ENCODE peak calls at places on chromosome 19, in six cellular contexts. One of them, this sample, is unnamed.

GRCh38 chr19:4639531-4640246 is 373 bp downstream of the TNFAIP8L1 start:
- DNase-seq in neuronal stem cell: no peak
- DNase-seq in H9: no peak
- DNase-seq in H1: no peak
- DNase-seq in trophoblast cell: peak; percentile 23
- DNase-seq in IMR-90: no peak
- DNase-seq in this sample: no peak

GRCh38 chr19:43784251-43784980 is 3.6 kb upstream of the KCNN4 start:
- DNase-seq in trophoblast cell: peak; percentile 81
- DNase-seq in IMR-90: peak; percentile 85
- DNase-seq in H1: no peak
- DNase-seq in neuronal stem cell: no peak
- DNase-seq in H9: peak; percentile 50
- DNase-seq in this sample: peak; percentile 88

GRCh38 chr19:23799321-23799720 is 40.6 kb upstream of the ZNF681 start:
- DNase-seq in trophoblast cell: no peak
- DNase-seq in H9: no peak
- DNase-seq in H1: no peak
- DNase-seq in neuronal stem cell: no peak
- DNase-seq in IMR-90: no peak
- DNase-seq in this sample: no peak

GRCh38 chr19:49502866-49503581 is 6.8 kb downstream of the RPS11 start:
- DNase-seq in H9: peak; percentile 46
- DNase-seq in H1: no peak
- DNase-seq in trophoblast cell: peak; percentile 76
- DNase-seq in neuronal stem cell: no peak
- DNase-seq in IMR-90: peak; percentile 81
- DNase-seq in this sample: peak; percentile 79

GRCh38 chr19:1097810-1098176 is 2.6 kb upstream of the POLR2E start:
- DNase-seq in IMR-90: no peak
- DNase-seq in H9: no peak
- DNase-seq in H1: no peak
- DNase-seq in neuronal stem cell: no peak
- DNase-seq in trophoblast cell: peak; percentile 65
- DNase-seq in this sample: peak; percentile 74

GRCh38 chr19:13692096-13692495 is 72.2 kb upstream of the MRI1 start:
- DNase-seq in IMR-90: peak; percentile 60
- DNase-seq in H9: no peak
- DNase-seq in H1: no peak
- DNase-seq in trophoblast cell: no peak
- DNase-seq in neuronal stem cell: no peak
- DNase-seq in this sample: no peak

GRCh38 chr19:2455481-2456300 is 1.1 kb downstream of the LMNB2 start:
- DNase-seq in neuronal stem cell: no peak
- DNase-seq in H9: no peak
- DNase-seq in IMR-90: no peak
- DNase-seq in H1: no peak
- DNase-seq in trophoblast cell: no peak
- DNase-seq in this sample: peak; percentile 46

GRCh38 chr19:55310498-55310897 is 14.6 kb downstream of the TMEM150B start:
- DNase-seq in neuronal stem cell: no peak
- DNase-seq in trophoblast cell: no peak
- DNase-seq in H1: no peak
- DNase-seq in IMR-90: no peak
- DNase-seq in H9: no peak
- DNase-seq in this sample: no peak

GRCh38 chr19:1069009-1069779 is 2.2 kb downstream of the ARHGAP45 start:
- DNase-seq in IMR-90: no peak
- DNase-seq in trophoblast cell: peak; percentile 36
- DNase-seq in neuronal stem cell: no peak
- DNase-seq in H1: no peak
- DNase-seq in H9: no peak
- DNase-seq in this sample: no peak

GRCh38 chr19:35931874-35932202 is 4.3 kb upstream of the LRFN3 start:
- DNase-seq in trophoblast cell: no peak
- DNase-seq in IMR-90: no peak
- DNase-seq in H1: no peak
- DNase-seq in H9: no peak
- DNase-seq in neuronal stem cell: no peak
- DNase-seq in this sample: no peak

GRCh38 chr19:5292843-5293606 is 47.6 kb downstream of the PTPRS start:
- DNase-seq in IMR-90: peak; percentile 65
- DNase-seq in H9: peak; percentile 86
- DNase-seq in trophoblast cell: peak; percentile 50
- DNase-seq in neuronal stem cell: peak; percentile 80
- DNase-seq in H1: peak; percentile 51
- DNase-seq in this sample: peak; percentile 75

GRCh38 chr19:47190167-47190727 is 40.8 kb downstream of the BBC3 start:
- DNase-seq in neuronal stem cell: no peak
- DNase-seq in H9: no peak
- DNase-seq in H1: no peak
- DNase-seq in trophoblast cell: no peak
- DNase-seq in IMR-90: peak; percentile 71
- DNase-seq in this sample: peak; percentile 82

GRCh38 chr19:1089891-1090290 is 5.3 kb downstream of the POLR2E start:
- DNase-seq in trophoblast cell: no peak
- DNase-seq in IMR-90: no peak
- DNase-seq in neuronal stem cell: no peak
- DNase-seq in H9: no peak
- DNase-seq in H1: no peak
- DNase-seq in this sample: no peak

GRCh38 chr19:48907671-48908070 is 7.6 kb downstream of the NUCB1 start:
- DNase-seq in neuronal stem cell: no peak
- DNase-seq in trophoblast cell: peak; percentile 80
- DNase-seq in H9: no peak
- DNase-seq in IMR-90: no peak
- DNase-seq in H1: no peak
- DNase-seq in this sample: no peak

GRCh38 chr19:35843676-35844481 is 8.4 kb downstream of the NPHS1 start:
- DNase-seq in trophoblast cell: no peak
- DNase-seq in neuronal stem cell: no peak
- DNase-seq in H1: no peak
- DNase-seq in H9: peak; percentile 96
- DNase-seq in IMR-90: no peak
- DNase-seq in this sample: peak; percentile 3

GRCh38 chr19:3710265-3710812 is 2.2 kb downstream of the TJP3 start:
- DNase-seq in trophoblast cell: peak; percentile 56
- DNase-seq in H1: no peak
- DNase-seq in IMR-90: peak; percentile 43
- DNase-seq in H9: peak; percentile 63
- DNase-seq in neuronal stem cell: no peak
- DNase-seq in this sample: peak; percentile 40

GRCh38 chr19:47241919-47242644 is 11.1 kb upstream of the BBC3 start:
- DNase-seq in IMR-90: no peak
- DNase-seq in H1: no peak
- DNase-seq in H9: no peak
- DNase-seq in trophoblast cell: no peak
- DNase-seq in neuronal stem cell: no peak
- DNase-seq in this sample: peak; percentile 56

GRCh38 chr19:2770055-2771013 is 12.7 kb downstream of the SGTA start:
- DNase-seq in H1: no peak
- DNase-seq in IMR-90: peak; percentile 47
- DNase-seq in neuronal stem cell: no peak
- DNase-seq in trophoblast cell: no peak
- DNase-seq in H9: no peak
- DNase-seq in this sample: no peak

GRCh38 chr19:23718802-23719201 is 31.8 kb upstream of the ZNF675 start:
- DNase-seq in IMR-90: no peak
- DNase-seq in H9: peak; percentile 41
- DNase-seq in neuronal stem cell: no peak
- DNase-seq in trophoblast cell: no peak
- DNase-seq in H1: no peak
- DNase-seq in this sample: no peak

GRCh38 chr19:36140289-36141038 is 598 bp downstream of the CAPNS1 start:
- DNase-seq in H1: no peak
- DNase-seq in trophoblast cell: peak; percentile 96
- DNase-seq in IMR-90: peak; percentile 52
- DNase-seq in neuronal stem cell: peak; percentile 36
- DNase-seq in H9: peak; percentile 83
- DNase-seq in this sample: peak; percentile 59

GRCh38 chr19:53980553-53981407 is 10.7 kb upstream of the CACNG6 start:
- DNase-seq in neuronal stem cell: no peak
- DNase-seq in H1: no peak
- DNase-seq in H9: peak; percentile 95
- DNase-seq in IMR-90: peak; percentile 19
- DNase-seq in trophoblast cell: no peak
- DNase-seq in this sample: peak; percentile 14

GRCh38 chr19:16031872-16032200 is 44.5 kb upstream of the TPM4 start:
- DNase-seq in H9: no peak
- DNase-seq in trophoblast cell: no peak
- DNase-seq in IMR-90: no peak
- DNase-seq in H1: no peak
- DNase-seq in neuronal stem cell: no peak
- DNase-seq in this sample: no peak

GRCh38 chr19:8302357-8302691 is 5.8 kb downstream of the CD320 start:
- DNase-seq in H1: no peak
- DNase-seq in trophoblast cell: no peak
- DNase-seq in neuronal stem cell: no peak
- DNase-seq in IMR-90: no peak
- DNase-seq in H9: no peak
- DNase-seq in this sample: no peak

GRCh38 chr19:48872182-48872883 is at the start of gene PPP1R15A:
- DNase-seq in H9: peak; percentile 98
- DNase-seq in H1: peak; percentile 95
- DNase-seq in IMR-90: peak; percentile 97
- DNase-seq in neuronal stem cell: peak; percentile 98
- DNase-seq in trophoblast cell: peak; percentile 100
- DNase-seq in this sample: peak; percentile 99

GRCh38 chr19:35223084-35223790 is 5.3 kb downstream of the FAM187B start:
- DNase-seq in trophoblast cell: no peak
- DNase-seq in H1: no peak
- DNase-seq in H9: no peak
- DNase-seq in neuronal stem cell: no peak
- DNase-seq in IMR-90: no peak
- DNase-seq in this sample: no peak

GRCh38 chr19:50725218-50725931 is 2.2 kb downstream of the CLEC11A start:
- DNase-seq in IMR-90: no peak
- DNase-seq in neuronal stem cell: no peak
- DNase-seq in H1: no peak
- DNase-seq in trophoblast cell: no peak
- DNase-seq in H9: no peak
- DNase-seq in this sample: no peak

GRCh38 chr19:2084993-2085720 is 11.0 kb downstream of the MOB3A start:
- DNase-seq in trophoblast cell: peak; percentile 55
- DNase-seq in H1: no peak
- DNase-seq in H9: no peak
- DNase-seq in IMR-90: no peak
- DNase-seq in neuronal stem cell: no peak
- DNase-seq in this sample: peak; percentile 76

GRCh38 chr19:670609-671075 is 5.5 kb upstream of the FSTL3 start:
- DNase-seq in neuronal stem cell: no peak
- DNase-seq in IMR-90: no peak
- DNase-seq in trophoblast cell: peak; percentile 80
- DNase-seq in H1: no peak
- DNase-seq in H9: peak; percentile 63
- DNase-seq in this sample: no peak

GRCh38 chr19:35959040-35959967 is 23.1 kb downstream of the LRFN3 start:
- DNase-seq in H1: no peak
- DNase-seq in trophoblast cell: no peak
- DNase-seq in IMR-90: no peak
- DNase-seq in H9: peak; percentile 41
- DNase-seq in neuronal stem cell: no peak
- DNase-seq in this sample: no peak

GRCh38 chr19:8149261-8150094 is at the start of gene FBN3:
- DNase-seq in IMR-90: no peak
- DNase-seq in trophoblast cell: no peak
- DNase-seq in H9: peak; percentile 70
- DNase-seq in H1: no peak
- DNase-seq in neuronal stem cell: peak; percentile 42
- DNase-seq in this sample: no peak

GRCh38 chr19:31054430-31054829 is 294.8 kb downstream of the TSHZ3 start:
- DNase-seq in H9: peak; percentile 88
- DNase-seq in trophoblast cell: peak; percentile 37
- DNase-seq in neuronal stem cell: peak; percentile 40
- DNase-seq in IMR-90: peak; percentile 83
- DNase-seq in H1: peak; percentile 70
- DNase-seq in this sample: peak; percentile 80

GRCh38 chr19:37926255-37926654 is 19.2 kb downstream of the SIPA1L3 start:
- DNase-seq in IMR-90: no peak
- DNase-seq in H1: no peak
- DNase-seq in trophoblast cell: no peak
- DNase-seq in neuronal stem cell: no peak
- DNase-seq in H9: no peak
- DNase-seq in this sample: no peak
- H3K4me2 ChIP-seq in IMR-90: no peak overlapping the region
- H3K4me2 ChIP-seq in H1: no peak overlapping the region
- H3K4me2 ChIP-seq in trophoblast cell: no peak overlapping the region
- H3K4me2 ChIP-seq in neuronal stem cell: no peak overlapping the region
- H3K4me2 ChIP-seq in H9: no peak overlapping the region
- H3K4me2 ChIP-seq in this sample: no peak overlapping the region

DNA sequence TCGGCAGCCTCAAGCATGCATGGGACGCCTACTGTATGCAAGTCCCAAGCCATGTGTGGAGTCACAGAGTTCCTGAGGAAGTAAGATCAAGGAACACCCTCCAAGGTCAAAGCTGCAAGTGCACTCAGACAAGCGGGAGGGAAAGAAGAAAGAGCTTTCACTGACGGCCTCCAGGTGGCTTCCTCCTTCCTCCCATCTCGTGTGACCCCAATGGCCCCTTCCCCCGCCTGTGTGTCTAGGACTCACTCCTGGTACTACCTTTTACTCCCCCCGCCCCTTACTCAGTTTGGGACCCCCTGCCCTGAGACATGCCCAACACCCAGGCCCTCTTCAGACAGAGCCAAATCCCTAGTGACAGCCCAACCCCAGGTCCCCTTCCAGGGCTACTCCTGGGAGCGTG is 6.0 kb downstream of the HAUS8 start:
- DNase-seq in trophoblast cell: no peak
- DNase-seq in H9: no peak
- DNase-seq in neuronal stem cell: no peak
- DNase-seq in H1: no peak
- DNase-seq in IMR-90: no peak
- DNase-seq in this sample: no peak
- H2BK120ac ChIP-seq in trophoblast cell: no peak overlapping the region
- H2BK120ac ChIP-seq in H9: no peak overlapping the region
- H2BK120ac ChIP-seq in neuronal stem cell: no peak overlapping the region
- H2BK120ac ChIP-seq in H1: no peak overlapping the region
- H2BK120ac ChIP-seq in IMR-90: no peak overlapping the region
- H2BK120ac ChIP-seq in this sample: no peak overlapping the region

DNA sequence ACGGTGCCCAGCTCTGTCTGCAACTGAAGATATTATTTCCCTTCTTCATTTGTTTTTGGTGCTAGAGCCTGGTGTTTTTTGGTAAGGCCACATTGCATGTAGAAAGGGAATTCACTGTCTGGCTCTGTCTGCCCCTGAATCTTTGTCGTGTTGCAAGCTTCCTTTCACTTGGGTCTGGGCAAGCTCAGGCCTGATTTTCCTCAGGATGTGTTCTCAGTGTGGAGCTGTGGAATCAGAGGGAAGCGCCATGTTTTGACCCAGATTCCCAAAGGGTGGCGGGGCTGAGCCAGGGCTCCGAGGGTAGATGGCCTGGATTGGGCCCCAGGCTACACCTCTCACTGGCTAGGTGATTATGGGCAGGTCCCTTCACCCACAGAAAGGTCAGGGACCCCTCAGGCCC is 8.6 kb downstream of the PRKCSH start:
- DNase-seq in H9: no peak
- DNase-seq in neuronal stem cell: no peak
- DNase-seq in trophoblast cell: no peak
- DNase-seq in H1: no peak
- DNase-seq in IMR-90: no peak
- DNase-seq in this sample: no peak
- H3K14ac ChIP-seq in H9: no peak overlapping the region
- H3K14ac ChIP-seq in neuronal stem cell: no peak overlapping the region
- H3K14ac ChIP-seq in trophoblast cell: no peak overlapping the region
- H3K14ac ChIP-seq in H1: no peak overlapping the region
- H3K14ac ChIP-seq in IMR-90: no peak overlapping the region
- H3K14ac ChIP-seq in this sample: no peak overlapping the region

GRCh38 chr19:12676384-12676792 is 5.3 kb downstream of the DHPS start:
- DNase-seq in H1: no peak
- DNase-seq in trophoblast cell: peak; percentile 89
- DNase-seq in IMR-90: peak; percentile 66
- DNase-seq in H9: peak; percentile 92
- DNase-seq in neuronal stem cell: peak; percentile 80
- DNase-seq in this sample: peak; percentile 78
- H3K4me2 ChIP-seq in H1: no peak overlapping the region
- H3K4me2 ChIP-seq in trophoblast cell: no peak overlapping the region
- H3K4me2 ChIP-seq in IMR-90: no peak overlapping the region
- H3K4me2 ChIP-seq in H9: no peak overlapping the region
- H3K4me2 ChIP-seq in neuronal stem cell: no peak overlapping the region
- H3K4me2 ChIP-seq in this sample: no peak overlapping the region